ENCODE peak calls at places on chromosome 22, in five cellular contexts. F is A549, W is tibial nerve, L is K562, G is ovary. E is an unnamed sample.

GRCh38 chr22:31977141-31977781 is 32.9 kb downstream of the YWHAH start:
- DNase-seq in F (peak), W (peak), L (peak), G (peak), E (peak)

GRCh38 chr22:20573176-20573829 is 65.9 kb downstream of the MED15 start:
- DNase-seq in F (no peak), W (no peak), L (no peak), G (peak), E (no peak)

GRCh38 chr22:26756675-26757293 is 99.4 kb downstream of the MIAT start:
- DNase-seq in F (no peak), W (peak), L (peak), G (peak), E (no peak)

GRCh38 chr22:35066768-35067167 is 810 bp downstream of the ISX start:
- DNase-seq in F (no peak), W (no peak), L (no peak), G (no peak), E (no peak)

GRCh38 chr22:33167998-33168397 is 109.8 kb upstream of the SYN3 start:
- DNase-seq in F (no peak), W (no peak), L (no peak), G (no peak), E (no peak)

GRCh38 chr22:24928322-24928721 is 18.2 kb downstream of the LHFPL7 start:
- DNase-seq in F (no peak), W (no peak), L (no peak), G (no peak), E (no peak)

GRCh38 chr22:31866918-31867317 is 77.4 kb upstream of the YWHAH start:
- DNase-seq in F (no peak), W (no peak), L (peak), G (no peak), E (no peak)

GRCh38 chr22:31944700-31945477 is 554 bp downstream of the YWHAH start:
- DNase-seq in F (peak), W (no peak), L (peak), G (peak), E (no peak)

GRCh38 chr22:33918676-33919590 is 1.3 kb downstream of the LARGE1 start:
- DNase-seq in F (no peak), W (no peak), L (no peak), G (no peak), E (no peak)

GRCh38 chr22:36440429-36441002 is 40.9 kb downstream of the TXN2 start:
- DNase-seq in F (no peak), W (no peak), L (no peak), G (no peak), E (no peak)

GRCh38 chr22:31272522-31273446 is 19.5 kb downstream of the PIK3IP1 start:
- DNase-seq in F (peak), W (peak), L (peak), G (no peak), E (no peak)

GRCh38 chr22:48700566-48701295 is 1126.9 kb downstream of the BRD1 start:
- DNase-seq in F (no peak), W (no peak), L (no peak), G (no peak), E (no peak)

GRCh38 chr22:36552300-36552699 is 23.3 kb upstream of the EIF3D start:
- DNase-seq in F (no peak), W (no peak), L (no peak), G (no peak), E (peak)

GRCh38 chr22:29043906-29044575 is 17.6 kb downstream of the C22orf31 start:
- DNase-seq in F (no peak), W (no peak), L (no peak), G (no peak), E (no peak)

GRCh38 chr22:21734540-21735197 is 925 bp downstream of the YPEL1 start:
- DNase-seq in F (no peak), W (no peak), L (no peak), G (no peak), E (no peak)

GRCh38 chr22:48849963-48850657 is 977.6 kb downstream of the BRD1 start:
- DNase-seq in F (no peak), W (no peak), L (no peak), G (no peak), E (no peak)

GRCh38 chr22:47337161-47337621 is 574.7 kb downstream of the TBC1D22A start:
- DNase-seq in F (peak), W (no peak), L (peak), G (peak), E (no peak)

GRCh38 chr22:43273902-43274484 is 69.2 kb downstream of the SCUBE1 start:
- DNase-seq in F (peak), W (no peak), L (peak), G (no peak), E (peak)

GRCh38 chr22:32823024-32823730 is 21.7 kb downstream of the TIMP3 start:
- DNase-seq in F (peak), W (no peak), L (peak), G (no peak), E (no peak)

GRCh38 chr22:30304495-30305244 is 15.4 kb upstream of the CASTOR1 start:
- DNase-seq in F (no peak), W (no peak), L (no peak), G (no peak), E (no peak)

GRCh38 chr22:34414467-34415440 is 494.5 kb upstream of the LARGE1 start:
- DNase-seq in F (peak), W (no peak), L (peak), G (no peak), E (peak)

GRCh38 chr22:47129902-47130301 is 367.5 kb downstream of the TBC1D22A start:
- DNase-seq in F (no peak), W (no peak), L (peak), G (peak), E (no peak)

GRCh38 chr22:42927966-42928365 is 70.9 kb upstream of the ARFGAP3 start:
- DNase-seq in F (no peak), W (no peak), L (no peak), G (no peak), E (no peak)

GRCh38 chr22:29115682-29116313 is 43.0 kb downstream of the KREMEN1 start:
- DNase-seq in F (no peak), W (no peak), L (no peak), G (no peak), E (no peak)

DNA sequence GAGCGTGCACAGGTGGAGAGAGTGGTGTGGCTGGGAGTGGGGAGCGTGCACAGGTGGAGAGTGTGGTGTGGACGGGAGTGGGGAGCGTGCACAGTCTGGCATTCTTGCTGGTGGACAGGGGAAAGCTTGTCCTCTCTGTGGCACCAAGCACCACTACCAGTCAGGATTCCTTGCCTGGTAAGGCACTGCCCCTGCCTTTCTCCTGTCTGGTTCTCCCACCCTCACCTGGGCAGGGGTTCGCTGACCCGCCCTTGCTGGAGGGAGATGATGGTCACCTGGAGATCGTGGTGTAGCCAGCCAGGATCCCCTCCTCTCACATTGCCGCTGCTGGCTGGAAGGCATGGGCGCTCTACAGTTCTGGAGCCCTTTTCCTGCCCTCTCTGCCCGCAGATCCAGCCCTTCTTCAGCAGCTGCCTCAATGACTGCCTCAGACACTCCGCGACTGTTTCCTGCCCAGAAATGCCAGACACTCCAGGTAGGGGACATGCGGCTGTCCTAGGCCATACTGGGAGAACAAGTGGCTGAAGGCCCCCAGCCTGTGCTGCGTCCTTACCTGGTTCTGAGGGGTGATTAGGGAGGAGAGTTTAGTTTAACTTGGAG is 16.7 kb downstream of the TMEM121B start:
- DNase-seq in F (no peak), W (no peak), L (no peak), G (no peak), E (no peak)
- TF ChIP-seq EP300 in F (no peak), W (no peak), L (no peak), G (no peak), E (no peak)

GRCh38 chr22:45483319-45483718 is 19.4 kb upstream of the FBLN1 start:
- DNase-seq in F (no peak), W (no peak), L (no peak), G (peak), E (no peak)

GRCh38 chr22:45485271-45485670 is 17.4 kb upstream of the FBLN1 start:
- DNase-seq in F (no peak), W (no peak), L (no peak), G (peak), E (no peak)

GRCh38 chr22:45484742-45485141 is 17.9 kb upstream of the FBLN1 start:
- DNase-seq in F (no peak), W (no peak), L (no peak), G (peak), E (no peak)

GRCh38 chr22:45482169-45482568 is 20.5 kb upstream of the FBLN1 start:
- DNase-seq in F (no peak), W (no peak), L (no peak), G (no peak), E (no peak)

GRCh38 chr22:45483918-45484499 is 18.7 kb upstream of the FBLN1 start:
- DNase-seq in F (no peak), W (no peak), L (no peak), G (peak), E (no peak)
- TF ChIP-seq EP300 in F (no peak), W (no peak), L (no peak), G (no peak), E (no peak)

GRCh38 chr22:18093661-18094060 is 15.9 kb downstream of the PEX26 start:
- DNase-seq in F (no peak), W (no peak), L (no peak), G (no peak), E (no peak)

GRCh38 chr22:18091478-18091877 is 13.7 kb downstream of the PEX26 start:
- DNase-seq in F (no peak), W (no peak), L (no peak), G (no peak), E (no peak)

GRCh38 chr22:18090286-18090685 is 12.5 kb downstream of the PEX26 start:
- DNase-seq in F (no peak), W (no peak), L (no peak), G (no peak), E (no peak)

GRCh38 chr22:18088825-18089568 is 11.2 kb downstream of the PEX26 start:
- DNase-seq in F (no peak), W (no peak), L (no peak), G (no peak), E (peak)

GRCh38 chr22:18091916-18092526 is 14.2 kb downstream of the PEX26 start:
- DNase-seq in F (peak), W (peak), L (no peak), G (peak), E (no peak)
- TF ChIP-seq EP300 in F (no peak), W (peak), L (no peak), G (no peak), E (no peak)

GRCh38 chr22:45413368-45414211 is at the start of the genes RIBC2 and SMC1B:
- DNase-seq in F (peak), W (peak), L (no peak), G (peak), E (peak)
- TF ChIP-seq EP300 in F (no peak), W (no peak), L (no peak), G (no peak), E (no peak)

GRCh38 chr22:23578306-23578705 is 1.8 kb downstream of the IGLL1 start:
- DNase-seq in F (no peak), W (no peak), L (no peak), G (no peak), E (no peak)

GRCh38 chr22:23579870-23580585 is at the start of gene IGLL1:
- DNase-seq in F (no peak), W (no peak), L (no peak), G (no peak), E (no peak)

GRCh38 chr22:23579280-23579679 is 810 bp downstream of the IGLL1 start:
- DNase-seq in F (no peak), W (no peak), L (no peak), G (no peak), E (no peak)

GRCh38 chr22:23581252-23581634 is 1.2 kb upstream of the IGLL1 start:
- DNase-seq in F (no peak), W (no peak), L (no peak), G (no peak), E (no peak)

GRCh38 chr22:23580586-23581251 is 629 bp upstream of the IGLL1 start:
- DNase-seq in F (no peak), W (no peak), L (peak), G (no peak), E (no peak)
- TF ChIP-seq EP300 in F (no peak), W (no peak), L (no peak), G (no peak), E (no peak)

GRCh38 chr22:40022536-40023225 is 27.9 kb downstream of the FAM83F start:
- DNase-seq in F (no peak), W (no peak), L (no peak), G (no peak), E (no peak)

GRCh38 chr22:40025856-40026255 is 31.1 kb downstream of the FAM83F start:
- DNase-seq in F (no peak), W (no peak), L (no peak), G (no peak), E (no peak)

GRCh38 chr22:40026641-40027040 is 31.9 kb downstream of the FAM83F start:
- DNase-seq in F (no peak), W (no peak), L (no peak), G (no peak), E (no peak)

GRCh38 chr22:40023226-40023925 is 28.6 kb downstream of the FAM83F start:
- DNase-seq in F (no peak), W (no peak), L (no peak), G (no peak), E (no peak)

DNA sequence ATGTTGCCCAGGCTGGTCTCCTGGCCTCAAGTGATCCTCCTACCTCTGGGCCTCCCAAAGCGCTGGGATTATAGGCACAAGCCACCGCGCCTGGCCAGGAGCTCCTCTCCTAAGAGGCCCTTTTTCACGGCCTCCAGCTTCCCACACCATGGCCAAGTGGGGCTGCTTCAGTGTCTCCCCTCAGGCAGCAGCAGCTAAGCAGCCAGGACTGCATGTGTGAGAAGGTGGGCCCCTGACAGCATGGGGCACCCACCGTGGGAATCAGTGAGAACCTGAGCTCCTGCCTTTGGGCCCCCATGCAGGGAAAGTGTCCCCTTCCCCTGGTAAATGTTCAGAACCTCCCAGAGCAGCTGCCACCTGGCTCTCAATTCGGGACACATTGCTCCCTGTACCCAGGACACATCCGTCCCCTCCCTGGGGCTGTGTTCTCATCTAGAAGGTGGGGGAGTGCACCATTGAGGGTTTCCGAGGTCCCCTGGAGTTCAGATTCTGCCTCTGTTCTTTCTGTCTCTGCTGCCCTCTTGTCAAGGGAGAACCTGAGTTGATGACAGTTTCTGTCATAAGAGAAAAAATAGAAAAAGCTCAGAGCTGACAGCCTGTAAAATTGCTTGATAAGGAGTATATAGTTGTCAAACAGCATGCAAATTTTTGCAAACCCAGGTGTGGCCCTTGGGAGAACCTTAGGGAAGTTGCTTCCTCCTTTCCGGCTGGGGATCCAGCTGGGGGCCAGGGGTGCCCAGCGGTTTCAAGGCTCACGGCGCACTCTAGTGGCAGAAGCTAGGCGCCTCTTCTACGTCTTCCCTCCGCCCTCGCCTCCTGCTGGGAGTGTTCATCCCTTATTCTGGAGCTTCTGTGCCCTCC is 29.7 kb downstream of the FAM83F start:
- DNase-seq in F (peak), W (peak), L (peak), G (peak), E (no peak)
- TF ChIP-seq EP300 in F (no peak), W (no peak), L (no peak), G (no peak), E (no peak)

GRCh38 chr22:49970528-49971231 is 10.1 kb downstream of the PIM3 start:
- DNase-seq in F (peak), W (peak), L (peak), G (peak), E (peak)
- TF ChIP-seq EP300 in F (peak), W (peak), L (peak), G (peak), E (peak)

GRCh38 chr22:38202437-38203089 is 769 bp downstream of the MAFF start:
- DNase-seq in F (no peak), W (peak), L (peak), G (peak), E (no peak)
- TF ChIP-seq EP300 in F (no peak), W (peak), L (no peak), G (peak), E (peak)

GRCh38 chr22:19448076-19448607 is 631 bp upstream of the C22orf39 start:
- DNase-seq in F (peak), W (no peak), L (peak), G (no peak), E (no peak)
- TF ChIP-seq EP300 in F (no peak), W (no peak), L (no peak), G (no peak), E (no peak)

GRCh38 chr22:46001046-46001425 is 24.1 kb upstream of the WNT7B start:
- DNase-seq in F (no peak), W (no peak), L (no peak), G (peak), E (no peak)

GRCh38 chr22:46000081-46001027 is 23.4 kb upstream of the WNT7B start:
- DNase-seq in F (no peak), W (no peak), L (no peak), G (peak), E (no peak)

GRCh38 chr22:46003271-46004091 is 26.5 kb upstream of the WNT7B start:
- DNase-seq in F (no peak), W (no peak), L (no peak), G (peak), E (no peak)

GRCh38 chr22:46002757-46003270 is 25.9 kb upstream of the WNT7B start:
- DNase-seq in F (peak), W (no peak), L (no peak), G (peak), E (no peak)

GRCh38 chr22:46001426-46002106 is 24.6 kb upstream of the WNT7B start:
- DNase-seq in F (no peak), W (no peak), L (no peak), G (peak), E (no peak)
- TF ChIP-seq EP300 in F (no peak), W (no peak), L (no peak), G (no peak), E (no peak)